ENCODE peak calls at places on chromosomes 6 and 20, in four cellular contexts. One of them, this sample, is unnamed.

GRCh38 chr6:162974685-162975084 is 246.9 kb downstream of the PACRG start:
- DNase-seq in neural progenitor cell: no peak
- DNase-seq in fibroblast of mammary gland: peak; percentile 32
- DNase-seq in progenitor cell of endocrine pancreas: no peak
- DNase-seq in this sample: no peak

GRCh38 chr6:114176726-114177125 is 166.1 kb downstream of the HS3ST5 start:
- DNase-seq in fibroblast of mammary gland: no peak
- DNase-seq in neural progenitor cell: no peak
- DNase-seq in progenitor cell of endocrine pancreas: no peak
- DNase-seq in this sample: no peak

GRCh38 chr6:135637701-135638100 is 140.2 kb upstream of the AHI1 start:
- DNase-seq in fibroblast of mammary gland: peak; percentile 19
- DNase-seq in neural progenitor cell: no peak
- DNase-seq in progenitor cell of endocrine pancreas: no peak
- DNase-seq in this sample: no peak

GRCh38 chr6:76774750-76775396 is 688.4 kb downstream of the HTR1B start:
- DNase-seq in neural progenitor cell: peak; percentile 4
- DNase-seq in fibroblast of mammary gland: no peak
- DNase-seq in progenitor cell of endocrine pancreas: no peak
- DNase-seq in this sample: peak; percentile 4

GRCh38 chr6:168370310-168370991 is 50.9 kb upstream of the DACT2 start:
- DNase-seq in neural progenitor cell: peak; percentile 84
- DNase-seq in fibroblast of mammary gland: peak; percentile 33
- DNase-seq in progenitor cell of endocrine pancreas: peak; percentile 69
- DNase-seq in this sample: peak; percentile 89

GRCh38 chr20:6122873-6123649 is at the start of gene FERMT1:
- DNase-seq in fibroblast of mammary gland: peak; percentile 66
- DNase-seq in neural progenitor cell: peak; percentile 80
- DNase-seq in progenitor cell of endocrine pancreas: peak; percentile 54
- DNase-seq in this sample: peak; percentile 71

GRCh38 chr6:52741872-52742271 is 21.4 kb downstream of the GSTA2 start:
- DNase-seq in neural progenitor cell: no peak
- DNase-seq in progenitor cell of endocrine pancreas: no peak
- DNase-seq in fibroblast of mammary gland: peak; percentile 11
- DNase-seq in this sample: no peak

GRCh38 chr6:108323710-108324109 is 28.9 kb downstream of the AFG1L start:
- DNase-seq in neural progenitor cell: no peak
- DNase-seq in progenitor cell of endocrine pancreas: no peak
- DNase-seq in fibroblast of mammary gland: no peak
- DNase-seq in this sample: no peak

GRCh38 chr6:487956-488355 is 96.4 kb downstream of the IRF4 start:
- DNase-seq in fibroblast of mammary gland: no peak
- DNase-seq in progenitor cell of endocrine pancreas: no peak
- DNase-seq in neural progenitor cell: no peak
- DNase-seq in this sample: no peak

GRCh38 chr6:154403803-154404202 is 47.2 kb upstream of the IPCEF1 start:
- DNase-seq in progenitor cell of endocrine pancreas: no peak
- DNase-seq in fibroblast of mammary gland: peak; percentile 77
- DNase-seq in neural progenitor cell: no peak
- DNase-seq in this sample: no peak

GRCh38 chr6:136290406-136291010 is 862 bp upstream of the BCLAF1 start:
- DNase-seq in neural progenitor cell: peak; percentile 70
- DNase-seq in fibroblast of mammary gland: peak; percentile 90
- DNase-seq in progenitor cell of endocrine pancreas: no peak
- DNase-seq in this sample: peak; percentile 37

GRCh38 chr20:18577942-18578341 is 9.9 kb upstream of the DTD1 start:
- DNase-seq in fibroblast of mammary gland: no peak
- DNase-seq in neural progenitor cell: no peak
- DNase-seq in progenitor cell of endocrine pancreas: no peak
- DNase-seq in this sample: no peak

GRCh38 chr20:39853664-39854063 is 835.4 kb downstream of the MAFB start:
- DNase-seq in fibroblast of mammary gland: peak; percentile 89
- DNase-seq in progenitor cell of endocrine pancreas: no peak
- DNase-seq in neural progenitor cell: peak; percentile 94
- DNase-seq in this sample: peak; percentile 58

GRCh38 chr6:46419576-46420002 is 71.7 kb downstream of the RCAN2 start:
- DNase-seq in neural progenitor cell: peak; percentile 69
- DNase-seq in fibroblast of mammary gland: peak; percentile 80
- DNase-seq in progenitor cell of endocrine pancreas: peak; percentile 14
- DNase-seq in this sample: peak; percentile 43

GRCh38 chr6:42113929-42114636 is 28.3 kb downstream of the C6orf132 start:
- DNase-seq in progenitor cell of endocrine pancreas: no peak
- DNase-seq in fibroblast of mammary gland: peak; percentile 57
- DNase-seq in neural progenitor cell: no peak
- DNase-seq in this sample: no peak

GRCh38 chr6:46452312-46452917 is 38.8 kb downstream of the RCAN2 start:
- DNase-seq in progenitor cell of endocrine pancreas: no peak
- DNase-seq in neural progenitor cell: no peak
- DNase-seq in fibroblast of mammary gland: peak; percentile 8
- DNase-seq in this sample: no peak

GRCh38 chr20:1741309-1742048 is 83.9 kb upstream of the SIRPG start:
- DNase-seq in fibroblast of mammary gland: no peak
- DNase-seq in progenitor cell of endocrine pancreas: no peak
- DNase-seq in neural progenitor cell: no peak
- DNase-seq in this sample: no peak

GRCh38 chr20:32528291-32528891 is 56.7 kb downstream of the NOL4L start:
- DNase-seq in progenitor cell of endocrine pancreas: no peak
- DNase-seq in fibroblast of mammary gland: no peak
- DNase-seq in neural progenitor cell: peak; percentile 54
- DNase-seq in this sample: no peak

GRCh38 chr6:124967444-124967843 is 5.2 kb downstream of the RNF217 start:
- DNase-seq in neural progenitor cell: no peak
- DNase-seq in progenitor cell of endocrine pancreas: no peak
- DNase-seq in fibroblast of mammary gland: no peak
- DNase-seq in this sample: no peak

GRCh38 chr20:49906101-49906604 is 9.2 kb downstream of the SPATA2 start:
- DNase-seq in progenitor cell of endocrine pancreas: no peak
- DNase-seq in fibroblast of mammary gland: no peak
- DNase-seq in neural progenitor cell: no peak
- DNase-seq in this sample: no peak

GRCh38 chr20:33909331-33909921 is 84.3 kb upstream of the RALY start:
- DNase-seq in progenitor cell of endocrine pancreas: no peak
- DNase-seq in neural progenitor cell: no peak
- DNase-seq in fibroblast of mammary gland: peak; percentile 57
- DNase-seq in this sample: no peak

GRCh38 chr6:90645634-90646033 is 58.8 kb upstream of the MAP3K7 start:
- DNase-seq in neural progenitor cell: no peak
- DNase-seq in progenitor cell of endocrine pancreas: no peak
- DNase-seq in fibroblast of mammary gland: no peak
- DNase-seq in this sample: no peak

DNA sequence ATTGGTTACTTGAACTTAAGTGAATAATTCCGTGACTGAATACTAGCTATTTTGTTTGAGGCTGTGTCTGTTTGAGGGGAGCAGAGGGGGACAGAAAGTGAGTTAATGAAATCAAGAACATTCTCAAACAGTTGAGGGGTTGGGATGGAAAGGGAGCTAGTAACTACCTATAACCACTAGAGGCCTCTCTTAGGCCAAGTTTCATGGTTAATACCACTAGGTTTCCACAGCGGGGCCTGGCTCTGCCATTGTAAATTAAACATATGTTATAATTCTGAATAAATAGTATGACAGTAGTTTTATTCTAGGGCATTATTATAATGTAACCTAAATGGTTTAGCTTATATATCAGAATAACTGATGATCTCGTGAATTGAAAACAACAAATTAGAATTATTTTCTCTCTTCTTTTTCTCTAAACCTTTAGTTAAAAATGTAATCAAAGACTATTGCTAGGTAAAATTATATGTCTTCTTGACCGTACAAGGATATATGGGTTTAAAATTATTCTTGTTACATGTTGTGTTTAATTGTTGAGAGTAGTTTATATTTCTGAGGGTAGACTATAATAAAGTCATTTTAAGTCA is 108.1 kb downstream of the BCKDHB start:
- DNase-seq in neural progenitor cell: peak; percentile 74
- DNase-seq in progenitor cell of endocrine pancreas: no peak
- DNase-seq in fibroblast of mammary gland: peak; percentile 70
- DNase-seq in this sample: peak; percentile 25
- TF ChIP-seq CTCF in neural progenitor cell: peak; percentile 81
- TF ChIP-seq CTCF in progenitor cell of endocrine pancreas: peak; percentile 80
- TF ChIP-seq CTCF in fibroblast of mammary gland: peak; percentile 87
- TF ChIP-seq CTCF in this sample: peak; percentile 75

GRCh38 chr6:26048590-26048989 is 38.6 kb upstream of the HFE start:
- DNase-seq in neural progenitor cell: no peak
- DNase-seq in fibroblast of mammary gland: no peak
- DNase-seq in progenitor cell of endocrine pancreas: no peak
- DNase-seq in this sample: no peak

GRCh38 chr6:26043389-26044139 is 43.7 kb upstream of the HFE start:
- DNase-seq in progenitor cell of endocrine pancreas: no peak
- DNase-seq in fibroblast of mammary gland: peak; percentile 99
- DNase-seq in neural progenitor cell: no peak
- DNase-seq in this sample: no peak

GRCh38 chr6:26044140-26045045 is 42.8 kb upstream of the HFE start:
- DNase-seq in progenitor cell of endocrine pancreas: no peak
- DNase-seq in fibroblast of mammary gland: peak; percentile 65
- DNase-seq in neural progenitor cell: no peak
- DNase-seq in this sample: no peak

GRCh38 chr6:26045939-26046368 is 41.3 kb upstream of the HFE start:
- DNase-seq in neural progenitor cell: no peak
- DNase-seq in progenitor cell of endocrine pancreas: no peak
- DNase-seq in fibroblast of mammary gland: peak; percentile 31
- DNase-seq in this sample: no peak

DNA sequence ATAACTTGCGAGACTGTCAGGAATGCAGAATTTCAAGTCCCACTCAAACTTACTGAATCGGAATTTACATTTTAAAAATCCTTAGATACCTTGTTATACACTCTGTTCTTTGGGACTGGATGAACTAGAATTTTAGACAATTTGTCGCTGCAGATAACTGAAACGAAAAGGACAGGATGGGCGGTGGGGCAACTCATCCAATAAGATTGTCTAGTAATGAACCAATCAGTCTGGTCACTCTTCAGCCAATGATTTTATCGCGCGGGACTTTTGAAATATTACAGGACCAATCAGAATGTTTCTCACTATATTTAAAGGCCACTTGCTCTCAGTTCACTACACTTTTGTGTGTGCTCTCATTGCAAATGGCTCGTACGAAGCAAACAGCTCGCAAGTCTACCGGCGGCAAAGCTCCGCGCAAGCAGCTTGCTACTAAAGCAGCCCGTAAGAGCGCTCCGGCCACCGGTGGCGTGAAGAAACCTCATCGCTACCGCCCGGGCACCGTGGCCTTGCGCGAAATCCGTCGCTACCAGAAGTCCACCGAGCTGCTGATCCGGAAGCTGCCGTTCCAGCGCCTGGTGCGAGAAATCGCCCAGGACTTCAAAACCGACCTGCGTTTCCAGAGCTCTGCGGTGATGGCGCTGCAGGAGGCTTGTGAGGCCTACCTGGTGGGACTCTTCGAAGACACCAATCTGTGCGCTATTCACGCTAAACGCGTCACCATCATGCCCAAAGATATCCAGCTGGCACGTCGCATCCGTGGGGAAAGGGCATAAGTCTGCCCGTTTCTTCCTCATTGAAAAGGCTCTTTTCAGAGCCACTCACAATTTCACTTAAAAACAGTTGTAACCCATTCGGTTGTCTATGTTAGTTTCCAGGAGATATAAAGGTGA is 41.9 kb upstream of the HFE start:
- DNase-seq in neural progenitor cell: no peak
- DNase-seq in progenitor cell of endocrine pancreas: no peak
- DNase-seq in fibroblast of mammary gland: peak; percentile 95
- DNase-seq in this sample: no peak
- TF ChIP-seq CTCF in neural progenitor cell: no peak
- TF ChIP-seq CTCF in progenitor cell of endocrine pancreas: no peak
- TF ChIP-seq CTCF in fibroblast of mammary gland: no peak
- TF ChIP-seq CTCF in this sample: no peak

DNA sequence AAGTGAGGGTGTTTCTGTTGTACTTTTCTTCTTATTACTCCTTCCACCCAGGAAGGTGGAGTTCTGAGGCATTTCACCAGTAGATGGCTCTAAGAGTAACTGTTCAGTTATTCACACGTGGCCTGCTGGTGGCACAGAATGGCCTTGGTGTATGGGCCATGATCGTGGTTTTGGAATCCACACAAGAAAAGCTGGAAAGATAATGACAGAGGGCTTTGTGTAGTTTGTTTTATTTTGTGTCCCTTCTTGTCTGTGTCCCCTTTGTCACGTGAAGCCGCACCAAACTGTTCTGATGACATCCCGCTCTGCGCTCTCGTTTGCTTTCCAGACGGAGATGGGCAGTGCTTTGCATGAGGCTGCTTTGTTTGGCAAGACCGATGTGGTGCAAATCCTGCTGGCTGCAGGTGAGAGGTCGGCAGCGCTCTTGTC is 93.4 kb downstream of the ANKS1A start:
- DNase-seq in progenitor cell of endocrine pancreas: no peak
- DNase-seq in neural progenitor cell: peak; percentile 26
- DNase-seq in fibroblast of mammary gland: peak; percentile 29
- DNase-seq in this sample: no peak
- TF ChIP-seq CTCF in progenitor cell of endocrine pancreas: no peak
- TF ChIP-seq CTCF in neural progenitor cell: peak; percentile 26
- TF ChIP-seq CTCF in fibroblast of mammary gland: peak; percentile 28
- TF ChIP-seq CTCF in this sample: no peak

GRCh38 chr6:131453803-131454202 is 119.2 kb upstream of the ARG1 start:
- DNase-seq in neural progenitor cell: no peak
- DNase-seq in progenitor cell of endocrine pancreas: no peak
- DNase-seq in fibroblast of mammary gland: no peak
- DNase-seq in this sample: no peak
- TF ChIP-seq CTCF in neural progenitor cell: no peak
- TF ChIP-seq CTCF in progenitor cell of endocrine pancreas: no peak
- TF ChIP-seq CTCF in fibroblast of mammary gland: no peak
- TF ChIP-seq CTCF in this sample: no peak